ENCODE peak calls at places on chromosome 18, in five cellular contexts. T is neuronal stem cell; W is stimulated activated CD4-positive, alpha-beta T cell treated with anti-CD3 and anti-CD28 coated beads, Interleukin-2, amount 100 ng/mL, for 48 hours; R is HCT116; V is COR-L47. Z is an unnamed sample.

GRCh38 chr18:40897884-40898283 is 1057.2 kb upstream of the PIK3C3 start:
- DNase-seq in V (no peak), R (no peak), T (no peak), W (no peak), Z (no peak)

GRCh38 chr18:65788373-65788772 is 37.6 kb downstream of the CDH7 start:
- DNase-seq in R (no peak), W (no peak), V (peak; percentile 77), T (no peak), Z (no peak)

GRCh38 chr18:50190236-50190635 is 4.7 kb downstream of the MYO5B start:
- DNase-seq in T (no peak), V (no peak), R (no peak), W (no peak), Z (no peak)

GRCh38 chr18:10054366-10054765 is 140.6 kb downstream of the VAPA start:
- DNase-seq in T (no peak), V (no peak), W (no peak), R (no peak), Z (no peak)

GRCh38 chr18:34661464-34662087 is 48.5 kb upstream of the DTNA start:
- DNase-seq in W (no peak), T (peak; percentile 61), V (peak; percentile 54), R (peak; percentile 33), Z (peak; percentile 44)

GRCh38 chr18:59359576-59359952 is 499 bp upstream of the LMAN1 start:
- DNase-seq in R (no peak), V (no peak), T (no peak), W (no peak), Z (no peak)

GRCh38 chr18:2654105-2654827 is 1.3 kb upstream of the SMCHD1 start:
- DNase-seq in V (no peak), R (no peak), W (no peak), T (no peak), Z (no peak)

GRCh38 chr18:77129150-77129551 is 3.4 kb downstream of the MBP start:
- DNase-seq in R (no peak), W (no peak), T (no peak), V (no peak), Z (no peak)

GRCh38 chr18:61666876-61667590 is 225.8 kb downstream of the RNF152 start:
- DNase-seq in R (no peak), W (no peak), T (no peak), V (no peak), Z (no peak)

GRCh38 chr18:75247601-75248421 is 37.2 kb downstream of the TSHZ1 start:
- DNase-seq in V (peak; percentile 45), R (no peak), T (no peak), W (no peak), Z (no peak)

GRCh38 chr18:47203626-47204464 is 27.7 kb upstream of the IER3IP1 start:
- DNase-seq in V (no peak), T (no peak), R (no peak), W (no peak), Z (no peak)

GRCh38 chr18:68557183-68557582 is 157.7 kb downstream of the TMX3 start:
- DNase-seq in V (no peak), W (no peak), T (no peak), R (no peak), Z (no peak)

GRCh38 chr18:40866013-40866644 is 1088.9 kb upstream of the PIK3C3 start:
- DNase-seq in T (no peak), V (no peak), W (no peak), R (no peak), Z (peak; percentile 18)

GRCh38 chr18:49238433-49239042 is 221.9 kb downstream of the DYM start:
- DNase-seq in T (peak; percentile 31), V (peak; percentile 46), W (no peak), R (peak; percentile 13), Z (no peak)